ENCODE peak calls at places on chromosomes 13 and 19, in six cellular contexts. C is heart right ventricle; E is M059J; G is activated CD4-positive, alpha-beta T cell treated with anti-CD3 and anti-CD28 coated beads, Interleukin-2, amount 50 U/mL, for 24 hours; V is GM04504; H is pons. M is an unnamed sample.

GRCh38 chr13:30985637-30986205 is 53.3 kb downstream of the TEX26 start:
- DNase-seq in G (no peak), C (no peak), H (no peak), V (no peak), E (peak; percentile 80), M (no peak)

GRCh38 chr13:73894995-73895571 is 239.1 kb downstream of the KLF12 start:
- DNase-seq in C (no peak), G (no peak), V (no peak), E (no peak), H (no peak), M (no peak)

GRCh38 chr19:38850976-38851621 is 1.3 kb upstream of the HNRNPL start:
- DNase-seq in H (no peak), E (no peak), C (peak; percentile 48), V (no peak), G (no peak), M (no peak)

GRCh38 chr13:110399801-110400200 is 92.7 kb downstream of the COL4A2 start:
- DNase-seq in E (no peak), V (no peak), C (no peak), G (no peak), H (no peak), M (no peak)

GRCh38 chr13:30526612-30527217 is 61.0 kb upstream of the HMGB1 start:
- DNase-seq in C (peak; percentile 6), E (no peak), H (no peak), V (no peak), G (no peak), M (no peak)

GRCh38 chr13:50916701-50917184 is 7.2 kb downstream of the RNASEH2B start:
- DNase-seq in E (no peak), C (peak; percentile 10), G (no peak), H (peak; percentile 72), V (no peak), M (no peak)

GRCh38 chr19:28358604-28359003 is 854.3 kb downstream of the UQCRFS1 start:
- DNase-seq in V (no peak), H (no peak), C (no peak), E (no peak), G (no peak), M (no peak)

GRCh38 chr13:45391926-45392325 is 26.2 kb downstream of the SLC25A30 start:
- DNase-seq in C (no peak), H (no peak), V (no peak), G (no peak), E (no peak), M (no peak)

GRCh38 chr13:75870397-75870801 is 234.3 kb downstream of the LMO7 start:
- DNase-seq in V (no peak), C (no peak), G (no peak), H (peak; percentile 29), E (peak; percentile 25), M (peak; percentile 29)

GRCh38 chr19:17473041-17473440 is 2.7 kb downstream of the SLC27A1 start:
- DNase-seq in H (no peak), V (no peak), G (no peak), E (peak; percentile 85), C (no peak), M (no peak)

GRCh38 chr19:57814505-57815246 is at the start of gene ZNF552:
- DNase-seq in C (peak; percentile 89), H (peak; percentile 97), V (peak; percentile 68), G (peak; percentile 46), E (peak; percentile 76), M (peak; percentile 98)

GRCh38 chr13:51318015-51318414 is 21.5 kb upstream of the SERPINE3 start:
- DNase-seq in C (no peak), V (no peak), G (no peak), E (peak; percentile 38), H (no peak), M (no peak)

GRCh38 chr19:44839272-44839671 is 6.8 kb upstream of the NECTIN2 start:
- DNase-seq in V (no peak), H (no peak), G (no peak), E (no peak), C (no peak), M (no peak)

GRCh38 chr19:58352760-58353671 is at the start of gene A1BG:
- DNase-seq in C (no peak), E (no peak), V (no peak), G (no peak), H (no peak), M (no peak)

GRCh38 chr13:36143768-36144167 is 12.6 kb upstream of the DCLK1 start:
- DNase-seq in V (no peak), E (no peak), H (no peak), G (no peak), C (no peak), M (no peak)

GRCh38 chr13:48775804-48776203 is 122.1 kb downstream of the CYSLTR2 start:
- DNase-seq in G (no peak), C (no peak), V (peak; percentile 97), H (no peak), E (peak; percentile 97), M (no peak)

GRCh38 chr13:97116754-97117153 is 105.4 kb upstream of the MBNL2 start:
- DNase-seq in C (peak; percentile 31), V (no peak), H (no peak), G (no peak), E (peak; percentile 66), M (no peak)

GRCh38 chr19:45485301-45486077 is 11.4 kb downstream of the RTN2 start:
- DNase-seq in H (peak; percentile 97), G (peak; percentile 94), E (peak; percentile 95), V (peak; percentile 87), C (peak; percentile 98), M (peak; percentile 98)

M was measured in cerebellar cortex.